ENCODE peak calls at places on chromosomes 7 and 10, in ten cellular contexts. W, K, I, Q, A, Z, J, P, L and M are unnamed samples.

GRCh38 chr10:58642283-58642682 is 129.6 kb downstream of the BICC1 start:
- DNase-seq in L (peak), P (no peak), Q (no peak), W (no peak), K (no peak), I (no peak), Z (no peak), A (no peak), J (no peak), M (no peak)

GRCh38 chr7:111290419-111290818 is 199.5 kb downstream of the LRRN3 start:
- DNase-seq in Z (no peak), Q (no peak), K (no peak), I (no peak), J (no peak), L (no peak), A (no peak), W (no peak), P (no peak), M (no peak)

GRCh38 chr10:102644646-102645387 is 538 bp downstream of the TRIM8 start:
- DNase-seq in K (peak), P (peak), W (peak), A (peak), Q (peak), J (peak), L (no peak), Z (peak), I (no peak), M (no peak)

GRCh38 chr7:29854257-29854938 is 48.1 kb downstream of the WIPF3 start:
- DNase-seq in A (no peak), W (peak), I (no peak), L (no peak), J (no peak), K (peak), Q (no peak), Z (no peak), P (no peak), M (no peak)

GRCh38 chr7:107123392-107123791 is 45.4 kb upstream of the HBP1 start:
- DNase-seq in I (no peak), J (no peak), L (no peak), Q (no peak), A (no peak), K (no peak), W (no peak), P (no peak), Z (no peak), M (no peak)

GRCh38 chr7:159108491-159108890 is 36.2 kb downstream of the VIPR2 start:
- DNase-seq in W (no peak), Z (no peak), L (no peak), I (no peak), Q (no peak), A (no peak), P (no peak), K (no peak), J (no peak), M (no peak)

GRCh38 chr7:112431803-112432202 is 18.5 kb upstream of the IFRD1 start:
- DNase-seq in P (no peak), W (no peak), J (no peak), L (no peak), I (no peak), Q (no peak), K (no peak), A (no peak), Z (no peak), M (no peak)

GRCh38 chr10:5873515-5873995 is 16.1 kb downstream of the ANKRD16 start:
- DNase-seq in K (peak), W (peak), J (no peak), Z (peak), Q (peak), I (peak), P (no peak), L (peak), A (peak), M (peak)

GRCh38 chr7:26195867-26196266 is 4.7 kb downstream of the HNRNPA2B1 start:
- DNase-seq in Q (no peak), P (no peak), L (no peak), I (no peak), W (no peak), Z (no peak), J (no peak), K (no peak), A (no peak), M (no peak)

GRCh38 chr10:49347827-49348226 is 48.1 kb downstream of the DRGX start:
- DNase-seq in J (no peak), I (no peak), P (no peak), Z (no peak), K (no peak), L (no peak), W (no peak), Q (no peak), A (no peak), M (no peak)

GRCh38 chr7:71824356-71824755 is 587.8 kb downstream of the CALN1 start:
- DNase-seq in Q (no peak), P (no peak), I (no peak), A (no peak), L (no peak), K (no peak), Z (no peak), J (no peak), W (no peak), M (no peak)

GRCh38 chr10:122165492-122165832 is 105.6 kb upstream of the BTBD16 start:
- DNase-seq in Q (no peak), W (no peak), I (no peak), Z (no peak), P (no peak), A (no peak), K (no peak), J (no peak), L (no peak), M (no peak)

GRCh38 chr10:71927669-71928592 is 36.3 kb upstream of the CHST3 start:
- DNase-seq in A (no peak), J (no peak), L (peak), K (no peak), W (peak), I (no peak), P (no peak), Q (no peak), Z (peak), M (no peak)

GRCh38 chr7:38839846-38840245 is 69.1 kb downstream of the VPS41 start:
- DNase-seq in W (no peak), K (no peak), L (no peak), I (no peak), A (no peak), J (no peak), P (no peak), Q (no peak), Z (no peak), M (no peak)

GRCh38 chr7:102463841-102464576 is 654 bp downstream of the ALKBH4 start:
- DNase-seq in L (no peak), P (no peak), W (peak), Q (no peak), I (no peak), A (no peak), Z (no peak), J (peak), K (no peak), M (no peak)

GRCh38 chr7:22651534-22652243 is 75.3 kb upstream of the IL6 start:
- DNase-seq in W (no peak), Q (no peak), A (no peak), I (no peak), J (no peak), K (no peak), P (no peak), Z (peak), L (no peak), M (no peak)

GRCh38 chr7:152363798-152364197 is 72.0 kb downstream of the KMT2C start:
- DNase-seq in W (no peak), K (no peak), Q (no peak), L (no peak), A (no peak), J (no peak), Z (no peak), P (no peak), I (no peak), M (no peak)

GRCh38 chr10:987635-987905 is 664 bp upstream of the GTPBP4 start:
- DNase-seq in I (no peak), L (no peak), P (no peak), Z (no peak), W (peak), J (no peak), Q (no peak), A (no peak), K (no peak), M (no peak)

GRCh38 chr7:129612112-129613015 is 844 bp downstream of the NRF1 start:
- DNase-seq in Q (peak), W (peak), K (peak), A (no peak), L (no peak), J (no peak), Z (peak), I (no peak), P (no peak), M (no peak)

GRCh38 chr10:12419279-12419847 is 70.0 kb downstream of the CAMK1D start:
- DNase-seq in A (no peak), Z (peak), Q (no peak), I (peak), K (no peak), W (peak), J (no peak), L (peak), P (no peak), M (no peak)

GRCh38 chr10:8392216-8392615 is 337.7 kb downstream of the GATA3 start:
- DNase-seq in K (no peak), Q (no peak), I (no peak), J (no peak), Z (peak), P (no peak), A (no peak), W (no peak), L (no peak), M (no peak)

GRCh38 chr7:54788664-54789063 is 29.7 kb upstream of the SEC61G start:
- DNase-seq in I (no peak), J (no peak), L (peak), A (peak), Q (no peak), P (peak), W (peak), K (peak), Z (peak), M (peak)

GRCh38 chr7:18786796-18787195 is 291.2 kb downstream of the HDAC9 start:
- DNase-seq in Q (no peak), J (no peak), I (no peak), P (no peak), Z (no peak), K (no peak), A (no peak), W (no peak), L (no peak), M (no peak)

GRCh38 chr10:75403144-75404022 is 1.8 kb upstream of the ZNF503 start:
- DNase-seq in Q (peak), L (no peak), P (no peak), J (no peak), W (no peak), K (no peak), Z (peak), A (peak), I (no peak), M (no peak)

GRCh38 chr7:19376591-19376990 is 231.4 kb upstream of the FERD3L start:
- DNase-seq in P (no peak), J (no peak), A (no peak), W (peak), K (no peak), Q (no peak), L (no peak), Z (no peak), I (no peak), M (no peak)